ENCODE peak calls at places on chromosomes 13 and 19, in nine cellular contexts. A, F, R, P, C, O, J, H and G are unnamed samples.

GRCh38 chr19:6020166-6020967 is 42.4 kb upstream of the RANBP3 start:
- DNase-seq in A (peak; percentile 45), F (no peak), R (no peak), P (no peak), C (peak; percentile 32), O (peak; percentile 84), J (no peak), H (no peak), G (no peak)

GRCh38 chr19:28126499-28126898 is 1086.5 kb downstream of the UQCRFS1 start:
- DNase-seq in A (no peak), F (no peak), R (no peak), P (no peak), C (no peak), O (no peak), J (no peak), H (no peak), G (no peak)

GRCh38 chr13:83265279-83265678 is 617.0 kb downstream of the SLITRK1 start:
- DNase-seq in A (no peak), F (no peak), R (no peak), P (no peak), C (no peak), O (no peak), J (no peak), H (no peak), G (no peak)

GRCh38 chr19:43438291-43439162 is 23.8 kb downstream of the TEX101 start:
- DNase-seq in A (no peak), F (no peak), R (no peak), P (no peak), C (peak; percentile 70), O (no peak), J (no peak), H (peak; percentile 79), G (no peak)

GRCh38 chr13:60329221-60329983 is 67.6 kb upstream of the TDRD3 start:
- DNase-seq in A (peak; percentile 48), F (peak; percentile 67), R (no peak), P (no peak), C (peak; percentile 23), O (no peak), J (peak; percentile 32), H (no peak), G (no peak)

GRCh38 chr19:3281026-3281425 is 56.6 kb downstream of the CELF5 start:
- DNase-seq in A (no peak), F (no peak), R (no peak), P (no peak), C (no peak), O (no peak), J (no peak), H (no peak), G (no peak)

GRCh38 chr19:17966497-17967257 is at the start of gene KCNN1:
- DNase-seq in A (no peak), F (no peak), R (no peak), P (no peak), C (no peak), O (no peak), J (peak; percentile 99), H (no peak), G (no peak)

GRCh38 chr13:74741732-74742131 is 607.5 kb upstream of the KLF12 start:
- DNase-seq in A (no peak), F (no peak), R (no peak), P (no peak), C (no peak), O (no peak), J (no peak), H (no peak), G (no peak)

GRCh38 chr19:39038098-39038497 is 5.7 kb upstream of the FBXO27 start:
- DNase-seq in A (no peak), F (peak; percentile 83), R (no peak), P (no peak), C (peak; percentile 67), O (no peak), J (peak; percentile 77), H (peak; percentile 18), G (no peak)

GRCh38 chr19:10043286-10043927 is 30.1 kb downstream of the RDH8 start:
- DNase-seq in A (no peak), F (no peak), R (no peak), P (no peak), C (no peak), O (peak; percentile 8), J (no peak), H (no peak), G (no peak)

GRCh38 chr13:113856716-113857065 is 7.2 kb downstream of the GAS6 start:
- DNase-seq in A (peak; percentile 45), F (peak; percentile 20), R (no peak), P (no peak), C (no peak), O (no peak), J (no peak), H (peak; percentile 30), G (peak; percentile 7)

GRCh38 chr13:75783906-75784485 is 147.9 kb downstream of the LMO7 start:
- DNase-seq in A (no peak), F (no peak), R (no peak), P (no peak), C (no peak), O (no peak), J (no peak), H (no peak), G (no peak)

GRCh38 chr19:46977548-46977947 is 42.1 kb upstream of the NPAS1 start:
- DNase-seq in A (no peak), F (no peak), R (no peak), P (no peak), C (no peak), O (no peak), J (no peak), H (no peak), G (no peak)

GRCh38 chr13:106143930-106144709 is 391.3 kb downstream of the EFNB2 start:
- DNase-seq in A (no peak), F (no peak), R (no peak), P (no peak), C (peak; percentile 92), O (peak; percentile 95), J (no peak), H (no peak), G (no peak)

GRCh38 chr19:629961-630714 is 3.2 kb downstream of the POLRMT start:
- DNase-seq in A (no peak), F (no peak), R (no peak), P (no peak), C (no peak), O (no peak), J (no peak), H (no peak), G (no peak)

DNA sequence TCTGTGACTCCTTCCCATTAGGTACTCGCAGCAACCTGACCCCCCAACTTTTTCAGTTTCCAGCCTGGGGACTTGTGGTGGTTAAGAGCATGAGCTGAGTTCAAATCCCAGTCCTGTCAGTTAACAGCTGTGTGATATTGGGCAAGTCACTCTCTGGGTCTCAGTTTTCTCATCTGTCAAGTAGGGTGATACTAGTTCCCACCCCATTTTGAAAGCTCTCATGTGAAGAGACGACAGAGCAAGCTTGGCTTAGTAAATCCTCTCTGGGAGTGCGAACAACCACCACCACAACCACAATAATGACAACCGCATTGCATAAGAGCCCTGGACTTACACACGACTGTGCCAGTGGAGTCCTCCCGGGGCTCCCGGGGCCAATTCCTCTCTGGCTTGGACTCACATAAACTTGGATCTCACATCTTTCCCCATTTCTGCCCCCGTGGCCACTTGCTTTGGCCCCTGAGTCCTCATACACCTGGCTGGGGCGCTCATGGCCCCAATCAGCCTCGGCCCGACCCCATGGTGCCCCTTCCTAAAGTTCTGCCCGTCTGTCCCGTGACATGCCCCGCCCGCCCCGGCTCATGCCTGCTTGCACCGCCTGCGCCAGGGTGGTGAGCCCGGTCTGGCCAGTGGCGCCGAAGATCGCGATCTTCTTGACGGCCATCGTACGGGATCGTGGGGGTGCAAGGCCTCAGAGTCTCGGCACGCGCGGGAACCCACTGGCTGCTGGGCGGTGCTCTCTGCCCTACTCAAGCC is at the start of gene BLVRB:
- DNase-seq in A (no peak), F (no peak), R (no peak), P (no peak), C (peak; percentile 58), O (no peak), J (no peak), H (no peak), G (peak; percentile 64)
- TF ChIP-seq CTCF in A (no peak), F (no peak), R (no peak), P (no peak), C (no peak), O (no peak), J (no peak), H (no peak), G (no peak)

GRCh38 chr19:12939908-12940533 is 1.6 kb downstream of the CALR start:
- DNase-seq in A (no peak), F (no peak), R (no peak), P (no peak), C (no peak), O (no peak), J (no peak), H (no peak), G (no peak)

GRCh38 chr19:12937243-12938053 is 961 bp upstream of the CALR start:
- DNase-seq in A (no peak), F (peak; percentile 77), R (no peak), P (no peak), C (no peak), O (no peak), J (no peak), H (no peak), G (no peak)

GRCh38 chr19:12938054-12938535 is 314 bp upstream of the CALR start:
- DNase-seq in A (peak; percentile 100), F (peak; percentile 98), R (peak; percentile 99), P (peak; percentile 100), C (peak; percentile 94), O (peak; percentile 99), J (peak; percentile 92), H (peak; percentile 99), G (peak; percentile 99)

GRCh38 chr19:12939292-12939606 is 840 bp downstream of the CALR start:
- DNase-seq in A (no peak), F (no peak), R (no peak), P (peak; percentile 45), C (no peak), O (no peak), J (no peak), H (peak; percentile 36), G (no peak)

GRCh38 chr19:12938536-12939291 is at the start of gene CALR:
- DNase-seq in A (no peak), F (no peak), R (no peak), P (no peak), C (no peak), O (no peak), J (no peak), H (no peak), G (no peak)
- TF ChIP-seq CTCF in A (peak; percentile 18), F (peak; percentile 23), R (no peak), P (peak; percentile 20), C (peak; percentile 42), O (no peak), J (peak; percentile 42), H (peak; percentile 6), G (no peak)

DNA sequence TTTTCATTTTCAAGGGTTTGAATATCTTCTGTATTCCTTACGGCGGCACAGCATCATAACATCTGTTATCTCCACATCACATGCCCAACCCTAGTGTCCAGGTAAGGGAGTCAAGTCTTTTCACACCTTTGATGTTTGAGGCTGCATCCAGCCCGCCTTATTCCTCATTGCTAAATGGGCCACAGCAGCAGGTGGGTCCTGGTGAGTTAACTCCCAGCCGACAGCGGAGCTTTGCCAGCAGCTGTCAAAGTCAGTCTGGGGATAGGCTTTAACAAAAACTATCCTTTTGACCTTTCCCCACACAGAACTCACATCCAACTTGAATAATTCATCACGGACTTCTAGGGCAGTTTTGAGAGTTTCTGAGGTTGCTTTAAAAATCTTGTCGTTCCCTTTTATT is 235.1 kb downstream of the DLEU7 start:
- DNase-seq in A (no peak), F (no peak), R (no peak), P (no peak), C (no peak), O (no peak), J (no peak), H (peak; percentile 47), G (no peak)
- TF ChIP-seq CTCF in A (no peak), F (no peak), R (no peak), P (no peak), C (no peak), O (no peak), J (no peak), H (no peak), G (no peak)

GRCh38 chr13:98144501-98145350 is 1.8 kb downstream of the FARP1 start:
- DNase-seq in A (peak; percentile 50), F (peak; percentile 41), R (no peak), P (no peak), C (peak; percentile 22), O (no peak), J (no peak), H (no peak), G (no peak)
- TF ChIP-seq CTCF in A (no peak), F (peak; percentile 47), R (no peak), P (no peak), C (no peak), O (no peak), J (no peak), H (no peak), G (no peak)